ENCODE peak calls at places on chromosomes 13 and 19, in eight cellular contexts. B is amniotic stem cell; X is mucosa of descending colon; K is osteocyte; N is NCI-H510A treated with DMSO at 0.1 percent for 48 hours; W is activated naive CD4-positive, alpha-beta T cell treated with anti-CD3 and anti-CD28 coated beads, Interleukin-2, amount 10 ng/mL, durations not matched to agents 7 days and 5 days; R is stimulated activated CD8-positive, alpha-beta memory T cell treated with anti-CD3 and anti-CD28 coated beads, Interleukin-12 subunit alpha, Interleukin-12 subunit beta, amount 100 ng/mL, for 4 hours; M is HFF-Myc. D is an unnamed sample.

GRCh38 chr13:84925443-84925842 is 873.8 kb downstream of the SLITRK6 start:
- DNase-seq in B (no peak), X (no peak), K (no peak), N (no peak), W (no peak), R (no peak), M (no peak), D (no peak)

GRCh38 chr19:46787331-46788100 is 878 bp downstream of the SLC1A5 start:
- DNase-seq in B (no peak), X (peak), K (peak), N (peak), W (peak), R (no peak), M (no peak), D (peak)

GRCh38 chr19:31962565-31962996 is 382.8 kb upstream of the ZNF507 start:
- DNase-seq in B (no peak), X (no peak), K (no peak), N (no peak), W (no peak), R (no peak), M (no peak), D (no peak)

GRCh38 chr13:57557979-57558529 is 73.5 kb upstream of the PCDH17 start:
- DNase-seq in B (no peak), X (no peak), K (no peak), N (no peak), W (no peak), R (no peak), M (no peak), D (no peak)

GRCh38 chr13:94967183-94968039 is 255.1 kb upstream of the SOX21 start:
- DNase-seq in B (no peak), X (no peak), K (no peak), N (peak), W (no peak), R (no peak), M (no peak), D (peak)

GRCh38 chr13:80513196-80513595 is 172.3 kb upstream of the SPRY2 start:
- DNase-seq in B (no peak), X (no peak), K (no peak), N (no peak), W (no peak), R (no peak), M (no peak), D (no peak)

GRCh38 chr19:44905437-44906160 is at the start of gene APOE:
- DNase-seq in B (no peak), X (no peak), K (no peak), N (no peak), W (no peak), R (no peak), M (no peak), D (no peak)

GRCh38 chr13:48580185-48580803 is 47.4 kb upstream of the RCBTB2 start:
- DNase-seq in B (peak), X (peak), K (no peak), N (no peak), W (peak), R (peak), M (peak), D (peak)

GRCh38 chr19:10295305-10295846 is 5.6 kb downstream of the ICAM5 start:
- DNase-seq in B (no peak), X (peak), K (no peak), N (no peak), W (peak), R (peak), M (no peak), D (peak)

GRCh38 chr19:12187625-12188024 is 24.7 kb downstream of the ZNF136 start:
- DNase-seq in B (no peak), X (no peak), K (no peak), N (no peak), W (no peak), R (no peak), M (no peak), D (no peak)

GRCh38 chr13:106570354-106570822 is 2.5 kb upstream of the ARGLU1 start:
- DNase-seq in B (no peak), X (peak), K (no peak), N (no peak), W (peak), R (peak), M (no peak), D (peak)

GRCh38 chr19:46378268-46378667 is 31.4 kb downstream of the PPP5C start:
- DNase-seq in B (peak), X (no peak), K (no peak), N (no peak), W (no peak), R (no peak), M (no peak), D (no peak)

GRCh38 chr13:29497137-29497654 is 98.3 kb downstream of the SLC7A1 start:
- DNase-seq in B (no peak), X (peak), K (peak), N (no peak), W (no peak), R (no peak), M (no peak), D (no peak)

GRCh38 chr19:40612831-40613668 is 11.9 kb downstream of the LTBP4 start:
- DNase-seq in B (no peak), X (peak), K (no peak), N (no peak), W (peak), R (peak), M (no peak), D (peak)

GRCh38 chr19:38597075-38597474 is 20.7 kb downstream of the MAP4K1 start:
- DNase-seq in B (no peak), X (no peak), K (no peak), N (no peak), W (no peak), R (no peak), M (no peak), D (no peak)

GRCh38 chr19:45973564-45974338 is at the start of gene NOVA2:
- DNase-seq in B (no peak), X (peak), K (no peak), N (peak), W (peak), R (no peak), M (no peak), D (no peak)

GRCh38 chr19:38559428-38560401 is 58.0 kb downstream of the MAP4K1 start:
- DNase-seq in B (no peak), X (no peak), K (no peak), N (no peak), W (peak), R (no peak), M (no peak), D (peak)

GRCh38 chr13:94122300-94122699 is 357.2 kb downstream of the DCT start:
- DNase-seq in B (no peak), X (no peak), K (no peak), N (no peak), W (no peak), R (no peak), M (no peak), D (no peak)

GRCh38 chr13:113429608-113429985 is 23.7 kb downstream of the ADPRHL1 start:
- DNase-seq in B (no peak), X (no peak), K (no peak), N (no peak), W (no peak), R (no peak), M (no peak), D (no peak)

GRCh38 chr19:33954686-33955085 is 158.0 kb downstream of the KCTD15 start:
- DNase-seq in B (no peak), X (no peak), K (no peak), N (no peak), W (no peak), R (no peak), M (no peak), D (no peak)

D was measured in Peyer's patch.